ENCODE peak calls at places on chromosomes 7 and 10, in nine cellular contexts. One of them, this sample, is unnamed.

GRCh38 chr7:107995184-107996071 is 7.5 kb downstream of the LAMB1 start:
- DNase-seq in EH: peak; percentile 91
- DNase-seq in brain microvascular endothelial cell: peak; percentile 97
- DNase-seq in ACHN: peak; percentile 54
- DNase-seq in HCT116: no peak
- DNase-seq in stimulated activated CD8-positive, alpha-beta memory T cell treated with anti-CD3 and anti-CD28 coated beads, Interleukin-15, amount 100 ng/mL, for 24 hours: no peak
- DNase-seq in HEK293T: peak; percentile 60
- DNase-seq in activated T-helper 1 cell treated with Interleukin-2 at 50 U/mL for 16 hours: no peak
- DNase-seq in IMR-90: peak; percentile 85
- DNase-seq in this sample: peak; percentile 71

GRCh38 chr10:74593470-74593869 is 232.9 kb upstream of the KAT6B start:
- DNase-seq in EH: peak; percentile 72
- DNase-seq in brain microvascular endothelial cell: peak; percentile 8
- DNase-seq in ACHN: no peak
- DNase-seq in HCT116: no peak
- DNase-seq in stimulated activated CD8-positive, alpha-beta memory T cell treated with anti-CD3 and anti-CD28 coated beads, Interleukin-15, amount 100 ng/mL, for 24 hours: no peak
- DNase-seq in HEK293T: no peak
- DNase-seq in activated T-helper 1 cell treated with Interleukin-2 at 50 U/mL for 16 hours: no peak
- DNase-seq in IMR-90: peak; percentile 86
- DNase-seq in this sample: no peak

GRCh38 chr7:4269086-4269485 is 413.0 kb upstream of the FOXK1 start:
- DNase-seq in EH: no peak
- DNase-seq in brain microvascular endothelial cell: no peak
- DNase-seq in ACHN: no peak
- DNase-seq in HCT116: no peak
- DNase-seq in stimulated activated CD8-positive, alpha-beta memory T cell treated with anti-CD3 and anti-CD28 coated beads, Interleukin-15, amount 100 ng/mL, for 24 hours: no peak
- DNase-seq in HEK293T: no peak
- DNase-seq in activated T-helper 1 cell treated with Interleukin-2 at 50 U/mL for 16 hours: no peak
- DNase-seq in IMR-90: no peak
- DNase-seq in this sample: no peak

GRCh38 chr7:123588376-123588775 is 13.2 kb upstream of the ASB15 start:
- DNase-seq in EH: no peak
- DNase-seq in brain microvascular endothelial cell: no peak
- DNase-seq in ACHN: no peak
- DNase-seq in HCT116: no peak
- DNase-seq in stimulated activated CD8-positive, alpha-beta memory T cell treated with anti-CD3 and anti-CD28 coated beads, Interleukin-15, amount 100 ng/mL, for 24 hours: no peak
- DNase-seq in HEK293T: no peak
- DNase-seq in activated T-helper 1 cell treated with Interleukin-2 at 50 U/mL for 16 hours: no peak
- DNase-seq in IMR-90: no peak
- DNase-seq in this sample: no peak

GRCh38 chr7:67947191-67947590 is 950.6 kb downstream of the TYW1 start:
- DNase-seq in EH: no peak
- DNase-seq in brain microvascular endothelial cell: no peak
- DNase-seq in ACHN: no peak
- DNase-seq in HCT116: no peak
- DNase-seq in stimulated activated CD8-positive, alpha-beta memory T cell treated with anti-CD3 and anti-CD28 coated beads, Interleukin-15, amount 100 ng/mL, for 24 hours: no peak
- DNase-seq in HEK293T: no peak
- DNase-seq in activated T-helper 1 cell treated with Interleukin-2 at 50 U/mL for 16 hours: no peak
- DNase-seq in IMR-90: no peak
- DNase-seq in this sample: no peak

GRCh38 chr10:61608255-61609040 is 54.3 kb upstream of the CABCOCO1 start:
- DNase-seq in EH: peak; percentile 67
- DNase-seq in brain microvascular endothelial cell: no peak
- DNase-seq in ACHN: no peak
- DNase-seq in HCT116: no peak
- DNase-seq in stimulated activated CD8-positive, alpha-beta memory T cell treated with anti-CD3 and anti-CD28 coated beads, Interleukin-15, amount 100 ng/mL, for 24 hours: no peak
- DNase-seq in HEK293T: no peak
- DNase-seq in activated T-helper 1 cell treated with Interleukin-2 at 50 U/mL for 16 hours: no peak
- DNase-seq in IMR-90: no peak
- DNase-seq in this sample: no peak

GRCh38 chr10:120600871-120601644 is 144.0 kb downstream of the PLPP4 start:
- DNase-seq in EH: peak; percentile 22
- DNase-seq in brain microvascular endothelial cell: no peak
- DNase-seq in ACHN: peak; percentile 57
- DNase-seq in HCT116: no peak
- DNase-seq in stimulated activated CD8-positive, alpha-beta memory T cell treated with anti-CD3 and anti-CD28 coated beads, Interleukin-15, amount 100 ng/mL, for 24 hours: no peak
- DNase-seq in HEK293T: peak; percentile 46
- DNase-seq in activated T-helper 1 cell treated with Interleukin-2 at 50 U/mL for 16 hours: no peak
- DNase-seq in IMR-90: no peak
- DNase-seq in this sample: no peak

GRCh38 chr7:50832744-50833143 is 50.0 kb upstream of the GRB10 start:
- DNase-seq in EH: peak; percentile 71
- DNase-seq in brain microvascular endothelial cell: peak; percentile 43
- DNase-seq in ACHN: peak; percentile 92
- DNase-seq in HCT116: no peak
- DNase-seq in stimulated activated CD8-positive, alpha-beta memory T cell treated with anti-CD3 and anti-CD28 coated beads, Interleukin-15, amount 100 ng/mL, for 24 hours: no peak
- DNase-seq in HEK293T: no peak
- DNase-seq in activated T-helper 1 cell treated with Interleukin-2 at 50 U/mL for 16 hours: no peak
- DNase-seq in IMR-90: peak; percentile 89
- DNase-seq in this sample: no peak

GRCh38 chr10:72096115-72097000 is 8.0 kb upstream of the SPOCK2 start:
- DNase-seq in EH: peak; percentile 64
- DNase-seq in brain microvascular endothelial cell: peak; percentile 53
- DNase-seq in ACHN: peak; percentile 10
- DNase-seq in HCT116: no peak
- DNase-seq in stimulated activated CD8-positive, alpha-beta memory T cell treated with anti-CD3 and anti-CD28 coated beads, Interleukin-15, amount 100 ng/mL, for 24 hours: no peak
- DNase-seq in HEK293T: peak; percentile 45
- DNase-seq in activated T-helper 1 cell treated with Interleukin-2 at 50 U/mL for 16 hours: no peak
- DNase-seq in IMR-90: peak; percentile 71
- DNase-seq in this sample: no peak

GRCh38 chr10:76695069-76695468 is 942.5 kb downstream of the KCNMA1 start:
- DNase-seq in EH: no peak
- DNase-seq in brain microvascular endothelial cell: no peak
- DNase-seq in ACHN: no peak
- DNase-seq in HCT116: no peak
- DNase-seq in stimulated activated CD8-positive, alpha-beta memory T cell treated with anti-CD3 and anti-CD28 coated beads, Interleukin-15, amount 100 ng/mL, for 24 hours: no peak
- DNase-seq in HEK293T: no peak
- DNase-seq in activated T-helper 1 cell treated with Interleukin-2 at 50 U/mL for 16 hours: no peak
- DNase-seq in IMR-90: no peak
- DNase-seq in this sample: no peak

GRCh38 chr7:155860840-155861479 is 48.7 kb upstream of the SHH start:
- DNase-seq in EH: no peak
- DNase-seq in brain microvascular endothelial cell: no peak
- DNase-seq in ACHN: peak; percentile 91
- DNase-seq in HCT116: no peak
- DNase-seq in stimulated activated CD8-positive, alpha-beta memory T cell treated with anti-CD3 and anti-CD28 coated beads, Interleukin-15, amount 100 ng/mL, for 24 hours: no peak
- DNase-seq in HEK293T: no peak
- DNase-seq in activated T-helper 1 cell treated with Interleukin-2 at 50 U/mL for 16 hours: no peak
- DNase-seq in IMR-90: peak; percentile 64
- DNase-seq in this sample: no peak

GRCh38 chr7:7709263-7709662 is 9.1 kb downstream of the RPA3 start:
- DNase-seq in EH: no peak
- DNase-seq in brain microvascular endothelial cell: no peak
- DNase-seq in ACHN: no peak
- DNase-seq in HCT116: no peak
- DNase-seq in stimulated activated CD8-positive, alpha-beta memory T cell treated with anti-CD3 and anti-CD28 coated beads, Interleukin-15, amount 100 ng/mL, for 24 hours: no peak
- DNase-seq in HEK293T: no peak
- DNase-seq in activated T-helper 1 cell treated with Interleukin-2 at 50 U/mL for 16 hours: no peak
- DNase-seq in IMR-90: no peak
- DNase-seq in this sample: no peak

GRCh38 chr7:101390901-101391301 is 28.2 kb downstream of the COL26A1 start:
- DNase-seq in EH: peak; percentile 55
- DNase-seq in brain microvascular endothelial cell: no peak
- DNase-seq in ACHN: no peak
- DNase-seq in HCT116: no peak
- DNase-seq in stimulated activated CD8-positive, alpha-beta memory T cell treated with anti-CD3 and anti-CD28 coated beads, Interleukin-15, amount 100 ng/mL, for 24 hours: no peak
- DNase-seq in HEK293T: no peak
- DNase-seq in activated T-helper 1 cell treated with Interleukin-2 at 50 U/mL for 16 hours: no peak
- DNase-seq in IMR-90: no peak
- DNase-seq in this sample: peak; percentile 55

GRCh38 chr7:153087498-153087897 is 327.9 kb downstream of the ACTR3B start:
- DNase-seq in EH: no peak
- DNase-seq in brain microvascular endothelial cell: no peak
- DNase-seq in ACHN: no peak
- DNase-seq in HCT116: no peak
- DNase-seq in stimulated activated CD8-positive, alpha-beta memory T cell treated with anti-CD3 and anti-CD28 coated beads, Interleukin-15, amount 100 ng/mL, for 24 hours: no peak
- DNase-seq in HEK293T: no peak
- DNase-seq in activated T-helper 1 cell treated with Interleukin-2 at 50 U/mL for 16 hours: no peak
- DNase-seq in IMR-90: no peak
- DNase-seq in this sample: no peak